ENCODE peak calls at places on chromosome 18, in seven cellular contexts. One of them, this sample, is unnamed.

GRCh38 chr18:58041633-58042032 is 2.4 kb upstream of the NEDD4L start:
- DNase-seq in EH: no peak
- DNase-seq in skeletal muscle cell: no peak
- DNase-seq in cardiac fibroblast: peak
- DNase-seq in mucosa of gallbladder: no peak
- DNase-seq in nephron progenitor cell: no peak
- DNase-seq in neuronal stem cell: no peak
- DNase-seq in this sample: no peak

GRCh38 chr18:57586243-57587049 is at the start of gene FECH:
- DNase-seq in EH: peak
- DNase-seq in skeletal muscle cell: peak
- DNase-seq in mucosa of gallbladder: peak
- DNase-seq in cardiac fibroblast: peak
- DNase-seq in neuronal stem cell: peak
- DNase-seq in nephron progenitor cell: peak
- DNase-seq in this sample: peak

GRCh38 chr18:45686892-45687611 is 36.9 kb upstream of the SLC14A1 start:
- DNase-seq in nephron progenitor cell: no peak
- DNase-seq in skeletal muscle cell: peak
- DNase-seq in cardiac fibroblast: no peak
- DNase-seq in neuronal stem cell: no peak
- DNase-seq in EH: no peak
- DNase-seq in mucosa of gallbladder: no peak
- DNase-seq in this sample: no peak

GRCh38 chr18:70457788-70458187 is 168.9 kb downstream of the SOCS6 start:
- DNase-seq in EH: no peak
- DNase-seq in cardiac fibroblast: no peak
- DNase-seq in skeletal muscle cell: no peak
- DNase-seq in neuronal stem cell: no peak
- DNase-seq in nephron progenitor cell: no peak
- DNase-seq in mucosa of gallbladder: no peak
- DNase-seq in this sample: no peak

GRCh38 chr18:22399949-22400348 is 17.8 kb downstream of the CTAGE1 start:
- DNase-seq in neuronal stem cell: no peak
- DNase-seq in mucosa of gallbladder: no peak
- DNase-seq in nephron progenitor cell: no peak
- DNase-seq in cardiac fibroblast: no peak
- DNase-seq in EH: no peak
- DNase-seq in skeletal muscle cell: no peak
- DNase-seq in this sample: no peak

GRCh38 chr18:69636529-69637301 is 236.0 kb downstream of the DOK6 start:
- DNase-seq in nephron progenitor cell: no peak
- DNase-seq in neuronal stem cell: no peak
- DNase-seq in cardiac fibroblast: no peak
- DNase-seq in mucosa of gallbladder: no peak
- DNase-seq in skeletal muscle cell: no peak
- DNase-seq in EH: no peak
- DNase-seq in this sample: no peak

GRCh38 chr18:2654105-2654827 is 1.3 kb upstream of the SMCHD1 start:
- DNase-seq in skeletal muscle cell: no peak
- DNase-seq in neuronal stem cell: no peak
- DNase-seq in EH: no peak
- DNase-seq in mucosa of gallbladder: no peak
- DNase-seq in cardiac fibroblast: no peak
- DNase-seq in nephron progenitor cell: no peak
- DNase-seq in this sample: no peak

GRCh38 chr18:78603102-78603501 is 376.5 kb upstream of the SALL3 start:
- DNase-seq in cardiac fibroblast: no peak
- DNase-seq in skeletal muscle cell: no peak
- DNase-seq in mucosa of gallbladder: no peak
- DNase-seq in EH: no peak
- DNase-seq in neuronal stem cell: no peak
- DNase-seq in nephron progenitor cell: no peak
- DNase-seq in this sample: no peak

GRCh38 chr18:49859006-49859359 is 45.6 kb upstream of the ACAA2 start:
- DNase-seq in skeletal muscle cell: no peak
- DNase-seq in EH: no peak
- DNase-seq in nephron progenitor cell: no peak
- DNase-seq in neuronal stem cell: no peak
- DNase-seq in cardiac fibroblast: no peak
- DNase-seq in mucosa of gallbladder: no peak
- DNase-seq in this sample: no peak

GRCh38 chr18:79395761-79396404 is at the start of gene NFATC1:
- DNase-seq in skeletal muscle cell: peak
- DNase-seq in EH: peak
- DNase-seq in cardiac fibroblast: peak
- DNase-seq in mucosa of gallbladder: peak
- DNase-seq in neuronal stem cell: peak
- DNase-seq in nephron progenitor cell: peak
- DNase-seq in this sample: peak

GRCh38 chr18:22796069-22796468 is 137.1 kb upstream of the RBBP8 start:
- DNase-seq in mucosa of gallbladder: no peak
- DNase-seq in cardiac fibroblast: no peak
- DNase-seq in neuronal stem cell: no peak
- DNase-seq in EH: no peak
- DNase-seq in skeletal muscle cell: no peak
- DNase-seq in nephron progenitor cell: no peak
- DNase-seq in this sample: no peak

GRCh38 chr18:31614044-31614443 is 22.4 kb downstream of the TTR start:
- DNase-seq in neuronal stem cell: no peak
- DNase-seq in EH: no peak
- DNase-seq in cardiac fibroblast: no peak
- DNase-seq in skeletal muscle cell: no peak
- DNase-seq in nephron progenitor cell: no peak
- DNase-seq in mucosa of gallbladder: no peak
- DNase-seq in this sample: no peak

GRCh38 chr18:49276680-49277079 is 183.8 kb downstream of the DYM start:
- DNase-seq in nephron progenitor cell: no peak
- DNase-seq in EH: no peak
- DNase-seq in cardiac fibroblast: peak
- DNase-seq in skeletal muscle cell: no peak
- DNase-seq in neuronal stem cell: no peak
- DNase-seq in mucosa of gallbladder: no peak
- DNase-seq in this sample: no peak

GRCh38 chr18:37574113-37574512 is 8.5 kb upstream of the CELF4 start:
- DNase-seq in neuronal stem cell: no peak
- DNase-seq in EH: no peak
- DNase-seq in nephron progenitor cell: no peak
- DNase-seq in cardiac fibroblast: peak
- DNase-seq in skeletal muscle cell: no peak
- DNase-seq in mucosa of gallbladder: peak
- DNase-seq in this sample: no peak

GRCh38 chr18:75582406-75582821 is 154.9 kb upstream of the SMIM21 start:
- DNase-seq in mucosa of gallbladder: no peak
- DNase-seq in neuronal stem cell: no peak
- DNase-seq in cardiac fibroblast: no peak
- DNase-seq in EH: peak
- DNase-seq in nephron progenitor cell: no peak
- DNase-seq in skeletal muscle cell: peak
- DNase-seq in this sample: no peak

GRCh38 chr18:61861372-61861771 is 31.4 kb downstream of the RNF152 start:
- DNase-seq in neuronal stem cell: no peak
- DNase-seq in skeletal muscle cell: no peak
- DNase-seq in cardiac fibroblast: no peak
- DNase-seq in EH: no peak
- DNase-seq in mucosa of gallbladder: no peak
- DNase-seq in nephron progenitor cell: no peak
- DNase-seq in this sample: no peak

GRCh38 chr18:9173770-9174233 is 37.2 kb downstream of the ANKRD12 start:
- DNase-seq in mucosa of gallbladder: no peak
- DNase-seq in cardiac fibroblast: no peak
- DNase-seq in skeletal muscle cell: no peak
- DNase-seq in nephron progenitor cell: no peak
- DNase-seq in neuronal stem cell: no peak
- DNase-seq in EH: no peak
- DNase-seq in this sample: no peak

GRCh38 chr18:79569720-79570119 is 109.9 kb upstream of the CTDP1 start:
- DNase-seq in EH: no peak
- DNase-seq in nephron progenitor cell: no peak
- DNase-seq in skeletal muscle cell: no peak
- DNase-seq in mucosa of gallbladder: no peak
- DNase-seq in cardiac fibroblast: no peak
- DNase-seq in neuronal stem cell: no peak
- DNase-seq in this sample: peak

GRCh38 chr18:49851624-49852023 is 38.3 kb upstream of the ACAA2 start:
- DNase-seq in skeletal muscle cell: no peak
- DNase-seq in cardiac fibroblast: no peak
- DNase-seq in EH: no peak
- DNase-seq in mucosa of gallbladder: no peak
- DNase-seq in neuronal stem cell: no peak
- DNase-seq in nephron progenitor cell: no peak
- DNase-seq in this sample: no peak

GRCh38 chr18:8188196-8188595 is 421.0 kb upstream of the RAB12 start:
- DNase-seq in mucosa of gallbladder: no peak
- DNase-seq in neuronal stem cell: no peak
- DNase-seq in cardiac fibroblast: peak
- DNase-seq in skeletal muscle cell: peak
- DNase-seq in EH: peak
- DNase-seq in nephron progenitor cell: no peak
- DNase-seq in this sample: no peak

GRCh38 chr18:72572896-72573295 is 28.8 kb upstream of the CBLN2 start:
- DNase-seq in nephron progenitor cell: no peak
- DNase-seq in EH: no peak
- DNase-seq in mucosa of gallbladder: no peak
- DNase-seq in skeletal muscle cell: no peak
- DNase-seq in cardiac fibroblast: no peak
- DNase-seq in neuronal stem cell: no peak
- DNase-seq in this sample: no peak

GRCh38 chr18:32735781-32736180 is 37.0 kb downstream of the KLHL14 start:
- DNase-seq in EH: no peak
- DNase-seq in neuronal stem cell: no peak
- DNase-seq in cardiac fibroblast: no peak
- DNase-seq in nephron progenitor cell: no peak
- DNase-seq in skeletal muscle cell: peak
- DNase-seq in mucosa of gallbladder: no peak
- DNase-seq in this sample: no peak

GRCh38 chr18:23719634-23720201 is 30.5 kb downstream of the LAMA3 start:
- DNase-seq in cardiac fibroblast: peak
- DNase-seq in mucosa of gallbladder: no peak
- DNase-seq in neuronal stem cell: no peak
- DNase-seq in skeletal muscle cell: peak
- DNase-seq in nephron progenitor cell: no peak
- DNase-seq in EH: peak
- DNase-seq in this sample: no peak

GRCh38 chr18:9965711-9966624 is 52.2 kb downstream of the VAPA start:
- DNase-seq in nephron progenitor cell: no peak
- DNase-seq in EH: peak
- DNase-seq in neuronal stem cell: no peak
- DNase-seq in skeletal muscle cell: no peak
- DNase-seq in mucosa of gallbladder: no peak
- DNase-seq in cardiac fibroblast: peak
- DNase-seq in this sample: no peak

GRCh38 chr18:54075681-54076080 is 148.8 kb downstream of the MBD2 start:
- DNase-seq in neuronal stem cell: no peak
- DNase-seq in cardiac fibroblast: no peak
- DNase-seq in nephron progenitor cell: no peak
- DNase-seq in mucosa of gallbladder: no peak
- DNase-seq in EH: no peak
- DNase-seq in skeletal muscle cell: no peak
- DNase-seq in this sample: no peak

GRCh38 chr18:58670561-58671121 is 624 bp upstream of the MALT1 start:
- DNase-seq in EH: no peak
- DNase-seq in mucosa of gallbladder: no peak
- DNase-seq in neuronal stem cell: no peak
- DNase-seq in skeletal muscle cell: no peak
- DNase-seq in nephron progenitor cell: peak
- DNase-seq in cardiac fibroblast: no peak
- DNase-seq in this sample: no peak

GRCh38 chr18:46510386-46510785 is 146.6 kb downstream of the LOXHD1 start:
- DNase-seq in mucosa of gallbladder: no peak
- DNase-seq in EH: no peak
- DNase-seq in cardiac fibroblast: no peak
- DNase-seq in skeletal muscle cell: no peak
- DNase-seq in neuronal stem cell: no peak
- DNase-seq in nephron progenitor cell: no peak
- DNase-seq in this sample: no peak

GRCh38 chr18:22913861-22914260 is 19.3 kb upstream of the RBBP8 start:
- DNase-seq in skeletal muscle cell: no peak
- DNase-seq in EH: no peak
- DNase-seq in mucosa of gallbladder: peak
- DNase-seq in neuronal stem cell: no peak
- DNase-seq in cardiac fibroblast: no peak
- DNase-seq in nephron progenitor cell: no peak
- DNase-seq in this sample: no peak

GRCh38 chr18:39341106-39341505 is 1775.5 kb upstream of the CELF4 start:
- DNase-seq in EH: no peak
- DNase-seq in nephron progenitor cell: no peak
- DNase-seq in skeletal muscle cell: no peak
- DNase-seq in mucosa of gallbladder: no peak
- DNase-seq in neuronal stem cell: no peak
- DNase-seq in cardiac fibroblast: no peak
- DNase-seq in this sample: no peak

GRCh38 chr18:8088626-8089025 is 520.6 kb upstream of the RAB12 start:
- DNase-seq in nephron progenitor cell: no peak
- DNase-seq in EH: no peak
- DNase-seq in neuronal stem cell: no peak
- DNase-seq in skeletal muscle cell: no peak
- DNase-seq in cardiac fibroblast: no peak
- DNase-seq in mucosa of gallbladder: no peak
- DNase-seq in this sample: no peak

GRCh38 chr18:31490387-31490786 is 7.6 kb upstream of the DSG2 start:
- DNase-seq in neuronal stem cell: no peak
- DNase-seq in skeletal muscle cell: no peak
- DNase-seq in mucosa of gallbladder: peak
- DNase-seq in nephron progenitor cell: no peak
- DNase-seq in cardiac fibroblast: no peak
- DNase-seq in EH: no peak
- DNase-seq in this sample: no peak

GRCh38 chr18:51030537-51031258 is 685 bp downstream of the SMAD4 start:
- DNase-seq in neuronal stem cell: peak
- DNase-seq in cardiac fibroblast: peak
- DNase-seq in mucosa of gallbladder: peak
- DNase-seq in EH: peak
- DNase-seq in skeletal muscle cell: no peak
- DNase-seq in nephron progenitor cell: peak
- DNase-seq in this sample: peak

GRCh38 chr18:63444567-63444966 is 22.3 kb upstream of the VPS4B start:
- DNase-seq in cardiac fibroblast: peak
- DNase-seq in nephron progenitor cell: no peak
- DNase-seq in mucosa of gallbladder: no peak
- DNase-seq in skeletal muscle cell: peak
- DNase-seq in EH: peak
- DNase-seq in neuronal stem cell: no peak
- DNase-seq in this sample: no peak

GRCh38 chr18:11154983-11155759 is 5.8 kb upstream of the PIEZO2 start:
- DNase-seq in cardiac fibroblast: peak
- DNase-seq in nephron progenitor cell: no peak
- DNase-seq in EH: peak
- DNase-seq in neuronal stem cell: no peak
- DNase-seq in skeletal muscle cell: no peak
- DNase-seq in mucosa of gallbladder: no peak
- DNase-seq in this sample: no peak

GRCh38 chr18:9648431-9649163 is 34.2 kb upstream of the PPP4R1 start:
- DNase-seq in skeletal muscle cell: no peak
- DNase-seq in nephron progenitor cell: no peak
- DNase-seq in cardiac fibroblast: no peak
- DNase-seq in EH: no peak
- DNase-seq in mucosa of gallbladder: no peak
- DNase-seq in neuronal stem cell: no peak
- DNase-seq in this sample: no peak

GRCh38 chr18:79925656-79925979 is 25.8 kb downstream of the SLC66A2 start:
- DNase-seq in nephron progenitor cell: no peak
- DNase-seq in neuronal stem cell: no peak
- DNase-seq in mucosa of gallbladder: no peak
- DNase-seq in EH: no peak
- DNase-seq in cardiac fibroblast: no peak
- DNase-seq in skeletal muscle cell: no peak
- DNase-seq in this sample: no peak

GRCh38 chr18:23718243-23718720 is 29.0 kb downstream of the LAMA3 start:
- DNase-seq in neuronal stem cell: no peak
- DNase-seq in nephron progenitor cell: no peak
- DNase-seq in EH: peak
- DNase-seq in cardiac fibroblast: peak
- DNase-seq in mucosa of gallbladder: no peak
- DNase-seq in skeletal muscle cell: peak
- DNase-seq in this sample: no peak

GRCh38 chr18:25056456-25056855 is 295.5 kb downstream of the ZNF521 start:
- DNase-seq in cardiac fibroblast: no peak
- DNase-seq in skeletal muscle cell: no peak
- DNase-seq in nephron progenitor cell: no peak
- DNase-seq in mucosa of gallbladder: no peak
- DNase-seq in neuronal stem cell: no peak
- DNase-seq in EH: no peak
- DNase-seq in this sample: no peak